ENCODE peak calls at places on chromosomes 16 and 17, in nine cellular contexts. J is CD8-positive, alpha-beta T cell; I is fibroblast of lung; P is lung; K is A549; Q is breast epithelium; V is ascending aorta; X is adrenal gland; Z is body of pancreas. W is an unnamed sample. For H3K4me1, the result is how much of the 10 kb centered on the place peaks cover.

GRCh38 chr17:15894258-15894657 is 50.7 kb upstream of the ADORA2B start:
- DNase-seq in J (no peak), I (no peak), P (no peak), K (no peak), Q (no peak), V (no peak), X (no peak), Z (no peak), W (no peak)

GRCh38 chr17:9941305-9941704 is 36.2 kb upstream of the RCVRN start:
- DNase-seq in J (no peak), I (no peak), P (no peak), K (no peak), Q (no peak), V (no peak), X (no peak), Z (no peak), W (no peak)

GRCh38 chr17:48541574-48542113 is 3.3 kb downstream of the HOXB2 start:
- DNase-seq in J (peak), I (peak), P (no peak), K (no peak), Q (peak), V (peak), X (no peak), Z (no peak), W (peak)

GRCh38 chr17:78324391-78325075 is 35.3 kb downstream of the SOCS3 start:
- DNase-seq in J (no peak), I (peak), P (peak), K (no peak), Q (no peak), V (peak), X (peak), Z (peak), W (peak)

GRCh38 chr16:3952342-3953131 is 72.0 kb upstream of the CREBBP start:
- DNase-seq in J (no peak), I (no peak), P (no peak), K (no peak), Q (no peak), V (peak), X (peak), Z (peak), W (no peak)

GRCh38 chr16:9165601-9166220 is 74.3 kb downstream of the HAPSTR1 start:
- DNase-seq in J (no peak), I (no peak), P (no peak), K (no peak), Q (no peak), V (no peak), X (no peak), Z (no peak), W (no peak)

GRCh38 chr17:82932146-82933005 is 92.6 kb upstream of the ZNF750 start:
- DNase-seq in J (no peak), I (peak), P (no peak), K (no peak), Q (peak), V (no peak), X (no peak), Z (no peak), W (no peak)

GRCh38 chr16:81190667-81191066 is 47.8 kb upstream of the BCO1 start:
- DNase-seq in J (no peak), I (peak), P (no peak), K (peak), Q (no peak), V (no peak), X (no peak), Z (no peak), W (no peak)

GRCh38 chr16:524274-525011 is 3.1 kb upstream of the CAPN15 start:
- DNase-seq in J (no peak), I (no peak), P (no peak), K (no peak), Q (no peak), V (no peak), X (no peak), Z (no peak), W (no peak)

GRCh38 chr17:5592382-5592781 is 8.1 kb upstream of the NLRP1 start:
- DNase-seq in J (no peak), I (peak), P (no peak), K (peak), Q (no peak), V (no peak), X (no peak), Z (no peak), W (peak)

GRCh38 chr16:53100131-53100748 is 45.4 kb downstream of the CHD9 start:
- DNase-seq in J (no peak), I (no peak), P (no peak), K (no peak), Q (no peak), V (no peak), X (no peak), Z (no peak), W (no peak)

GRCh38 chr16:57039148-57039812 is 49.9 kb downstream of the NLRC5 start:
- DNase-seq in J (peak), I (peak), P (no peak), K (no peak), Q (no peak), V (no peak), X (no peak), Z (peak), W (peak)

GRCh38 chr17:78995022-78995760 is 14.4 kb downstream of the CANT1 start:
- DNase-seq in J (no peak), I (no peak), P (no peak), K (no peak), Q (peak), V (peak), X (peak), Z (no peak), W (no peak)

GRCh38 chr17:72714357-72714966 is 378.0 kb downstream of the SLC39A11 start:
- DNase-seq in J (no peak), I (no peak), P (no peak), K (no peak), Q (no peak), V (no peak), X (no peak), Z (no peak), W (no peak)
- H3K4me1 ChIP-seq in J (under half), I (under half), P (under half), K (under half), Q (under half), V (under half), X (under half), Z (under half), W (under half)

GRCh38 chr16:71645450-71645849 is 19.5 kb downstream of the MARVELD3 start:
- DNase-seq in J (no peak), I (peak), P (no peak), K (peak), Q (no peak), V (no peak), X (no peak), Z (peak), W (peak)
- TF ChIP-seq CTCF in J (no peak), I (peak), P (no peak), K (peak), Q (no peak), V (no peak), X (no peak), Z (peak), W (peak)

DNA sequence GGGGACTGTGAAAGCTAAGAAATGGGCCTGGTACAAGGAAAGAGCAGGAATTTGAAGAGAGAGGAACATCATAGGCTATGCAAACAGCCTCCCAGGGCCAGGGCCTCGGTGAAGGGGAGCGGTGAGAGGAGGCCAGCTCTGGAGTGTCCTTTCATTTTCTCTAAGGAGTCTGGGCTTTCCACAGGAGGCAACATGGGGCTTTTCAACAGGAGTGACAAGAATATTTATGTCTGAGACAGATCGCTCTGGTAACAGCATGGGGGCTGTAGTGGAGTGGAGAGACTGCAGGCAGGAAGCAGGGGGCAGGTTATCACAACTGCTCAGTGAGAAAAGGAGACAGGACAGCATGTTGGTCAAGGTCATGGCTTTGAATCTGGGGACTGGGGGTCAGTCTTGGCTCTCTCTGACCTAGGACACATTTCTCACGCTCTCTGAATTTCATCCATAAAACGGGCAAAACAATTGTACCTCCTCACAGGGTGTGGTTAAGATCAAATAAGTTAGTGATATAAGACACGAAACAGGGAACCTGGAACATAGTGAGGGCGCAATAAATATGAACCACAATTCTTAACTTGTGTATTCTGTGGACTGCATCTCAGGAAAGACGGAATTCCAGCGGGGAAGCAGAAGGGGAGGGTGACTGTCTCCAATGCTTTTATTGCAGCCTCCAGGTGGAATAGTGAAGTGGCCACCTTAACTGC is 49.9 kb downstream of the TOM1L2 start:
- DNase-seq in J (no peak), I (no peak), P (no peak), K (no peak), Q (no peak), V (no peak), X (no peak), Z (no peak), W (no peak)
- H3K4me1 ChIP-seq in J (under half), I (under half), P (under half), K (half or more), Q (under half), V (under half), X (under half), Z (half or more), W (under half)

DNA sequence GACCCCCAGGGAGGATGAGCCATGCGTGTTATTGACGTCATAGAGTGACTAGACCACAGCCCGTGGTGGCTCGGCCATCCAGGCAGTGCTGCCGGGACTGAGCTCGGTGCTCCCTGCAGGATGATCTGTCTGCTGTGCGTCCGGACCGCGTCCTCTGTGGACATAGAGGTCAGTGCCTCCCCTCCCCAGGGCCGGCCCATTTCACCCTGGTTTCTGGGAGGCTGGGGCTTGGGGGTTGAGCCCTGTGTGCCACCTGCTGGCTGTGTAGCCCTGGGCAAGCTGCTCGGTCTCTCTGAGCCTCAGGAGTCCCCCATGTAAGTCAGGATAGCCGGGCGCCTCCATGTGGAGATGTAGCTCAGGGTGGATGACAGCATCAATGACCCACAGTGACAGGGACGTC is 8.3 kb downstream of the TSC2 start:
- DNase-seq in J (no peak), I (no peak), P (no peak), K (no peak), Q (no peak), V (no peak), X (no peak), Z (no peak), W (no peak)
- TF ChIP-seq CTCF in J (no peak), I (peak), P (peak), K (no peak), Q (no peak), V (peak), X (no peak), Z (no peak), W (no peak)

GRCh38 chr16:23499801-23500200 is 10.5 kb downstream of the GGA2 start:
- DNase-seq in J (no peak), I (no peak), P (no peak), K (no peak), Q (no peak), V (no peak), X (no peak), Z (peak), W (no peak)
- H3K4me1 ChIP-seq in J (under half), I (under half), P (under half), K (under half), Q (under half), V (under half), X (half or more), Z (half or more), W (under half)

DNA sequence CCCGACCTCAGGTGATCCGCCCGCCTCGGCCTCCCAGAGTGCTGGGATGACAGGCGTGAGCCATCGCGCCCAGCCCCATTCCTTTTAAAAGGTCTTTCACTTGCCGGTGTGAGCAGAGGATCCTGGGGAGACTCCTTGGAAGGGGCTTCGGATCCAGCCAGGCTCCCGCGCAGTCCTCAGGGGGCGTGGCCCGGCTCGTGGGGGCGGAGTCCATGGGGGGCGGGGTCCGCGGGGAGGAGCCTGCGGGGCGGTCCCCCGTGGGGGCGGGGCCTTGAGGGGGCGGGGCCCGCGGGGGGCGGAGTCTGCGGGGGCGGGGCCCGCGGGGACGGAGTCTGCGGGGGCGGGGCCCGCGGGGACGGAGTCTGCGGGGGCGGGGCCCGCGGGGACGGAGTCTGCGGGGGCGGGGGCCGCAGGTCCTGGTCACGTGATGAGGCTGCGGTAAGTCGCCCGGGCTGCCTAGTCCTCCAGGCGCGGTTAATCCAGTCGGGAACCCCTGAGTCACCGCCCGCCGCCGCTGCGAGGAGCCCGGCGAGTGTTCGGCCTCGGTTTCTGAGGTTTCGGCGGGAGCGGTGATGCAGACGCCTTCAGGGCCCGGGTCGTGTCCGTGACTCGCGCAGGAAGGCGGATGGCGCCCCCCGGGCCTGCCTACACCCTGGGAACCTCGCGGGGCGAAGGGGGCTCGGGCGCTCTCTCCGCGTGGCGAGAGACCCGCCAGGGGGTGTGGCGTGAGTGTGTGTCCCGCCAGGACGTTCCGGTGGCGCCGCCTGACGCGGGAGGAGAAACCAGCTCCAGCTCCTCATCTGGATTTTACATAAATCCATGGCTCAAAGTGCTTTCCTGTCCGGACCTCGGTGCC is 23.6 kb upstream of the ABR start:
- DNase-seq in J (peak), I (peak), P (peak), K (peak), Q (no peak), V (peak), X (peak), Z (peak), W (peak)
- TF ChIP-seq CTCF in J (no peak), I (no peak), P (no peak), K (peak), Q (no peak), V (peak), X (no peak), Z (no peak), W (no peak)

DNA sequence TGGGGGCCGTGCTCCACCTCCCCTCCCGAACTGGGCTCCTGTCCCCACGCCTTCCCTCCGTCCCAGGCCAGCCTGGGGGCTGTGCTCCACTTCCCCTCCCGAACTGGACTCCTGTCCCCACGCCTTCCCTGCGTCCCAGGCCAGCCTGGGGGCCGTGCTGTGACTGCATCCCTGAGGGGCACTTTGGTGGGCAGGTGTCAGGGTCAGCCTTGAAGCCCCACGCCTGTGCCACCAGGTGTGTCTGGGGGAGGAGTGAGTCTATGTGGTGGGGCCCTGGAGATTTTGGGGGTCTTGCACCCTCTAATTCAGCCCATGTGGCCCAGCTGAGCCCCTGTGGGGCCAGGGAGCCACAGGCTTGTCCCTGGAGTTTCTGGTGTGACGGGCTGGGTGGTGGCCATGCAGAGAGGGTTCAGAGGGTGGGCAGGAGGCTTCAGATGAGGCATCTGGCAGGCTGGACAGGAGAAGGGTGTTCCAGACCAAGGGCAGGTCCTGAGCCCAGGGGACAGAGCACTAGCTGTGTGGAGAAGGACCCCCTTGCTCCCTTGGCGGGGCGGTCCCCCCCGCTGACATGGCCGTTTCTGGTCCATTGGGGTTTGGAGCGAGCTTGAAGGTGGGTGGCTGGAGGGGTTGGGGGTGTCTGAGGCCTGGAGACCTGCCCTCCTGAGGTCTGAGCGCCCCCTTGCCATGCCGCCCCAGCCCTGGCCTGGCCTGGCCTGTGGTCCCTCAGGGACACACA is 8.2 kb downstream of the NHERF2 start:
- DNase-seq in J (no peak), I (no peak), P (no peak), K (no peak), Q (no peak), V (no peak), X (no peak), Z (peak), W (no peak)
- H3K4me1 ChIP-seq in J (under half), I (half or more), P (under half), K (half or more), Q (under half), V (under half), X (under half), Z (under half), W (under half)

DNA sequence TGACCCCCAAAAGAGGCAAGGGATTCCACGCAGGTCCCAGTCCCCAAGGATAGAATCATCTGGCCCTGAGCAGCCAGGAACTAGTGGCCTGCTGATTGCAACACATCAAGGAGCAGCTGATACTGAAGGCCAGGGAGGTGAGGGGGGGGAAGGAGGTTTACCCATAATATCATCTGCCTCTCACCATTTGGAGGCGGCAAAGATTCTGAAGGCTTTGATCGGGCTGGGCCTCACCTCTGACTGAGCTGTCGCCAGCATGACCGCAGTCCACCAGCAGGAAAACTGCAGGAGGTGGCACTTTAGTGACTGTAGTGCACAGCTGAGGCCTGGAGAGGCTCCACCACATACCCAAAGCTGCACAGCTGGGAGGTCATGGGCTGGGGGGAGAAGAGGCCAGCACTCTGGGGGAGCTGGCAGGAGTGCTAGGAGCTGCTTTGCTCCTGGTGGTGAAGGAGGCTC is 20.5 kb upstream of the ITGA3 start:
- DNase-seq in J (no peak), I (no peak), P (no peak), K (no peak), Q (no peak), V (peak), X (no peak), Z (no peak), W (no peak)
- TF ChIP-seq CTCF in J (no peak), I (no peak), P (no peak), K (no peak), Q (no peak), V (no peak), X (peak), Z (no peak), W (peak)

GRCh38 chr16:67664258-67664657 is 2.3 kb downstream of the ENKD1 start:
- DNase-seq in J (no peak), I (no peak), P (no peak), K (no peak), Q (no peak), V (no peak), X (no peak), Z (peak), W (no peak)
- H3K4me1 ChIP-seq in J (under half), I (under half), P (under half), K (under half), Q (under half), V (under half), X (under half), Z (half or more), W (under half)